ENCODE peak calls at places on chromosomes 16 and 17, in five cellular contexts. W is thoracic aorta; Z is naive thymus-derived CD4-positive, alpha-beta T cell; O is bronchial epithelial cell; G is cerebellar nuclear complex. Q is an unnamed sample.

GRCh38 chr16:4465977-4466779 is 8.2 kb downstream of the NMRAL1 start:
- DNase-seq in W (no peak), Z (no peak), O (no peak), G (no peak), Q (no peak)

GRCh38 chr17:58204796-58205195 is 12.3 kb downstream of the EPX start:
- DNase-seq in W (no peak), Z (no peak), O (no peak), G (no peak), Q (no peak)

GRCh38 chr16:88957887-88958577 is 19.0 kb downstream of the CBFA2T3 start:
- DNase-seq in W (no peak), Z (no peak), O (no peak), G (no peak), Q (no peak)

GRCh38 chr16:71499775-71500364 is 10.7 kb upstream of the ZNF19 start:
- DNase-seq in W (no peak), Z (peak), O (peak), G (no peak), Q (no peak)

GRCh38 chr16:58243528-58244004 is 45.7 kb upstream of the CSNK2A2 start:
- DNase-seq in W (no peak), Z (no peak), O (peak), G (no peak), Q (peak)

GRCh38 chr16:69064164-69064563 is 41.3 kb upstream of the HAS3 start:
- DNase-seq in W (no peak), Z (no peak), O (peak), G (no peak), Q (peak)

GRCh38 chr16:21083729-21084268 is 66.8 kb downstream of the DNAH3 start:
- DNase-seq in W (peak), Z (peak), O (no peak), G (no peak), Q (peak)

GRCh38 chr17:39791296-39791992 is 53.7 kb downstream of the GRB7 start:
- DNase-seq in W (no peak), Z (peak), O (no peak), G (no peak), Q (no peak)

GRCh38 chr16:79096246-79096645 is 504.3 kb downstream of the MAF start:
- DNase-seq in W (no peak), Z (no peak), O (no peak), G (no peak), Q (no peak)

GRCh38 chr16:47018223-47018891 is 44.9 kb upstream of the DNAJA2 start:
- DNase-seq in W (no peak), Z (no peak), O (peak), G (no peak), Q (no peak)

GRCh38 chr17:35486920-35487727 is 38.6 kb upstream of the SLFN13 start:
- DNase-seq in W (no peak), Z (peak), O (peak), G (no peak), Q (peak)

GRCh38 chr16:84616515-84616914 is 1.4 kb downstream of the COTL1 start:
- DNase-seq in W (no peak), Z (no peak), O (no peak), G (no peak), Q (no peak)

GRCh38 chr17:67258836-67259468 is 14.0 kb upstream of the HELZ start:
- DNase-seq in W (no peak), Z (peak), O (no peak), G (no peak), Q (no peak)

GRCh38 chr17:31092475-31093064 is 2.2 kb upstream of the NF1 start:
- DNase-seq in W (no peak), Z (no peak), O (no peak), G (no peak), Q (peak)

GRCh38 chr16:88376835-88377726 is 5.7 kb upstream of the ZNF469 start:
- DNase-seq in W (no peak), Z (no peak), O (no peak), G (no peak), Q (no peak)

GRCh38 chr17:13306310-13306962 is 288.6 kb upstream of the ELAC2 start:
- DNase-seq in W (no peak), Z (no peak), O (peak), G (no peak), Q (no peak)

GRCh38 chr17:4008082-4008435 is 43.8 kb upstream of the ATP2A3 start:
- DNase-seq in W (no peak), Z (no peak), O (no peak), G (no peak), Q (no peak)

GRCh38 chr16:50096791-50097190 is 31.0 kb downstream of the HEATR3 start:
- DNase-seq in W (no peak), Z (no peak), O (peak), G (no peak), Q (no peak)

GRCh38 chr17:82329683-82330321 is 3.8 kb downstream of the SECTM1 start:
- DNase-seq in W (no peak), Z (no peak), O (no peak), G (no peak), Q (no peak)

GRCh38 chr16:30558789-30559377 is 709 bp upstream of the ZNF764 start:
- DNase-seq in W (no peak), Z (no peak), O (no peak), G (no peak), Q (no peak)

GRCh38 chr17:3917391-3917931 is 1.2 kb upstream of the P2RX1 start:
- DNase-seq in W (no peak), Z (no peak), O (no peak), G (no peak), Q (no peak)

GRCh38 chr17:68290268-68290954 is 516 bp downstream of the SLC16A6 start:
- DNase-seq in W (no peak), Z (peak), O (no peak), G (no peak), Q (peak)

GRCh38 chr16:69407702-69408323 is 16.6 kb upstream of the CYB5B start:
- DNase-seq in W (no peak), Z (no peak), O (no peak), G (no peak), Q (no peak)

GRCh38 chr17:69762766-69763165 is 312.3 kb upstream of the KCNJ16 start:
- DNase-seq in W (no peak), Z (no peak), O (no peak), G (no peak), Q (no peak)

GRCh38 chr16:16100631-16101030 is 122.7 kb downstream of the ABCC6 start:
- DNase-seq in W (no peak), Z (no peak), O (no peak), G (no peak), Q (no peak)

GRCh38 chr17:81733507-81734404 is 21.7 kb downstream of the SLC25A10 start:
- DNase-seq in W (no peak), Z (peak), O (peak), G (peak), Q (no peak)

GRCh38 chr17:39908789-39909352 is 9.6 kb downstream of the GSDMB start:
- DNase-seq in W (no peak), Z (no peak), O (no peak), G (no peak), Q (no peak)

GRCh38 chr16:31880322-31880979 is 6.8 kb downstream of the ZNF267 start:
- DNase-seq in W (no peak), Z (no peak), O (peak), G (no peak), Q (peak)

GRCh38 chr17:18960803-18961511 is 9.0 kb downstream of the SLC5A10 start:
- DNase-seq in W (peak), Z (peak), O (peak), G (no peak), Q (no peak)

GRCh38 chr17:75352079-75352569 is 53.4 kb downstream of the GRB2 start:
- DNase-seq in W (no peak), Z (no peak), O (peak), G (no peak), Q (peak)

GRCh38 chr16:61900482-61900881 is 135.8 kb downstream of the CDH8 start:
- DNase-seq in W (no peak), Z (no peak), O (peak), G (no peak), Q (peak)

GRCh38 chr17:40092581-40092980 is 7.8 kb downstream of the NR1D1 start:
- DNase-seq in W (no peak), Z (no peak), O (no peak), G (peak), Q (no peak)

GRCh38 chr16:2692948-2693651 is 10.8 kb downstream of the KCTD5 start:
- DNase-seq in W (no peak), Z (no peak), O (no peak), G (no peak), Q (no peak)

Q was measured in foreskin keratinocyte.